ENCODE peak calls at places on chromosomes 11 and 22, in eight cellular contexts. S is T-cell; B is T-helper 17 cell; H is activated CD4-positive, alpha-beta T cell treated with anti-CD3 and anti-CD28 coated beads for 36 hours; U is activated T-cell treated with anti-CD3 and anti-CD28 coated beads, Interleukin-2, amount 50 U/mL, for 4 hours; X is left ventricle myocardium superior; N is CD4-positive, alpha-beta T cell; E is left lung. R is an unnamed sample.

GRCh38 chr11:8222820-8223512 is 40.7 kb downstream of the LMO1 start:
- ATAC-seq in S (no peak), B (no peak), H (no peak), U (no peak), X (no peak), N (no peak), E (no peak), R (no peak)

GRCh38 chr22:39434243-39434653 is 22.6 kb upstream of the MGAT3 start:
- ATAC-seq in S (no peak), B (no peak), H (no peak), U (no peak), X (peak), N (no peak), E (no peak), R (no peak)

GRCh38 chr11:37500425-37500824 is 902.4 kb upstream of the RAG2 start:
- ATAC-seq in S (no peak), B (no peak), H (no peak), U (no peak), X (no peak), N (no peak), E (no peak), R (no peak)

GRCh38 chr11:59284773-59285129 is 72.0 kb upstream of the MPEG1 start:
- ATAC-seq in S (peak), B (no peak), H (peak), U (peak), X (no peak), N (peak), E (no peak), R (no peak)

GRCh38 chr11:130439876-130440275 is 8.6 kb upstream of the ADAMTS15 start:
- ATAC-seq in S (no peak), B (no peak), H (no peak), U (no peak), X (no peak), N (no peak), E (no peak), R (no peak)

GRCh38 chr11:130653838-130654601 is 205.6 kb downstream of the ADAMTS15 start:
- ATAC-seq in S (no peak), B (no peak), H (no peak), U (no peak), X (peak), N (no peak), E (peak), R (peak)

GRCh38 chr22:29230916-29231875 is 25.5 kb downstream of the EMID1 start:
- ATAC-seq in S (no peak), B (no peak), H (no peak), U (no peak), X (no peak), N (no peak), E (no peak), R (peak)

GRCh38 chr22:37751449-37752188 is 54.8 kb downstream of the TRIOBP start:
- ATAC-seq in S (no peak), B (no peak), H (no peak), U (no peak), X (peak), N (no peak), E (no peak), R (no peak)

GRCh38 chr22:27804683-27805297 is 3.2 kb upstream of the MN1 start:
- ATAC-seq in S (peak), B (peak), H (peak), U (peak), X (peak), N (peak), E (peak), R (peak)

GRCh38 chr22:31253949-31254348 is 38.3 kb downstream of the PIK3IP1 start:
- ATAC-seq in S (no peak), B (no peak), H (no peak), U (no peak), X (peak), N (no peak), E (peak), R (peak)

GRCh38 chr22:30941363-30941740 is 27.2 kb downstream of the MORC2 start:
- ATAC-seq in S (peak), B (peak), H (peak), U (peak), X (no peak), N (peak), E (no peak), R (no peak)

GRCh38 chr22:20021196-20022181 is 579 bp downstream of the TANGO2 start:
- ATAC-seq in S (no peak), B (no peak), H (no peak), U (peak), X (peak), N (no peak), E (peak), R (peak)

GRCh38 chr11:20364412-20364792 is 888 bp downstream of the HTATIP2 start:
- ATAC-seq in S (no peak), B (no peak), H (no peak), U (no peak), X (peak), N (no peak), E (peak), R (no peak)

GRCh38 chr11:116240661-116241060 is 532.1 kb downstream of the BUD13 start:
- ATAC-seq in S (no peak), B (no peak), H (no peak), U (no peak), X (peak), N (no peak), E (no peak), R (no peak)

GRCh38 chr11:91946397-91947090 is 278.1 kb upstream of the FAT3 start:
- ATAC-seq in S (no peak), B (no peak), H (no peak), U (no peak), X (peak), N (no peak), E (no peak), R (no peak)